ENCODE peak calls at places on chromosome 17, in five cellular contexts. N is progenitor cell of endocrine pancreas, D is GM04504, W is fibroblast of the aortic adventitia, I is NCI-H1436 treated with DMSO at 0.1 percent for 48 hours. Y is an unnamed sample.
A peak's percentile ranks its signal among the peaks of the same experiment; 100 is the strongest.

GRCh38 chr17:44552361-44552760 is 4.9 kb upstream of the FZD2 start:
- DNase-seq in N (no peak), I (no peak), D (no peak), W (no peak), Y (no peak)

GRCh38 chr17:47850692-47851573 is at the start of gene SP6:
- DNase-seq in D (no peak), N (peak; percentile 76), W (peak; percentile 36), I (no peak), Y (peak; percentile 74)

GRCh38 chr17:48644159-48644558 is 18.0 kb upstream of the HOXB9 start:
- DNase-seq in I (no peak), W (no peak), D (no peak), N (no peak), Y (no peak)

GRCh38 chr17:50638851-50639767 is 4.4 kb downstream of the ABCC3 start:
- DNase-seq in I (no peak), N (no peak), D (peak; percentile 95), W (peak; percentile 99), Y (no peak)

GRCh38 chr17:7330099-7331015 is 1.2 kb upstream of the NEURL4 start:
- DNase-seq in D (no peak), W (peak; percentile 71), I (no peak), N (peak; percentile 64), Y (peak; percentile 79)

GRCh38 chr17:2634361-2634960 is 41.0 kb downstream of the PAFAH1B1 start:
- DNase-seq in D (peak; percentile 3), W (no peak), I (no peak), N (no peak), Y (no peak)

GRCh38 chr17:32486701-32487459 is at the start of gene CDK5R1:
- DNase-seq in N (peak; percentile 73), D (no peak), W (peak; percentile 12), I (no peak), Y (peak; percentile 72)

GRCh38 chr17:38549285-38549684 is 56.5 kb downstream of the SRCIN1 start:
- DNase-seq in I (no peak), N (no peak), D (no peak), W (no peak), Y (no peak)

GRCh38 chr17:31320791-31321190 is 631 bp downstream of the EVI2A start:
- DNase-seq in I (no peak), W (peak; percentile 49), D (no peak), N (no peak), Y (no peak)

GRCh38 chr17:37791434-37791833 is 46.6 kb upstream of the HNF1B start:
- DNase-seq in W (peak; percentile 41), I (no peak), N (no peak), D (peak; percentile 50), Y (peak; percentile 27)

GRCh38 chr17:44307387-44308186 is 814 bp upstream of the RUNDC3A start:
- DNase-seq in N (no peak), W (peak; percentile 37), I (peak; percentile 34), D (no peak), Y (peak; percentile 67)

GRCh38 chr17:33292184-33292980 is 713 bp downstream of the ASIC2 start:
- DNase-seq in D (no peak), N (peak; percentile 37), W (peak; percentile 2), I (no peak), Y (peak; percentile 22)

GRCh38 chr17:45956090-45956489 is 43.0 kb upstream of the STH start:
- DNase-seq in N (no peak), D (no peak), W (no peak), I (no peak), Y (no peak)

GRCh38 chr17:73646409-73647305 is 2.4 kb upstream of the SDK2 start:
- DNase-seq in D (no peak), N (no peak), I (no peak), W (no peak), Y (no peak)

GRCh38 chr17:54992797-54993639 is 24.5 kb downstream of the STXBP4 start:
- DNase-seq in N (no peak), W (peak; percentile 74), D (peak; percentile 15), I (peak; percentile 44), Y (peak; percentile 46)

GRCh38 chr17:72407336-72408121 is 286.7 kb downstream of the SOX9 start:
- DNase-seq in N (no peak), D (peak; percentile 99), W (peak; percentile 93), I (peak; percentile 93), Y (peak; percentile 53)

GRCh38 chr17:80036715-80037477 is 454 bp downstream of the CCDC40 start:
- DNase-seq in W (no peak), D (no peak), I (no peak), N (peak; percentile 53), Y (peak; percentile 52)

GRCh38 chr17:1200440-1200839 is 20.7 kb upstream of the ABR start:
- DNase-seq in N (no peak), W (no peak), D (no peak), I (no peak), Y (no peak)

GRCh38 chr17:75131278-75132017 is at the start of gene NT5C:
- DNase-seq in N (peak; percentile 64), I (no peak), D (peak; percentile 51), W (peak; percentile 64), Y (peak; percentile 91)

GRCh38 chr17:27421111-27421510 is 35.1 kb upstream of the KSR1 start:
- DNase-seq in W (no peak), D (no peak), N (no peak), I (no peak), Y (no peak)

GRCh38 chr17:66906321-66907278 is 57.9 kb upstream of the CACNG4 start:
- DNase-seq in D (peak; percentile 42), N (peak; percentile 52), I (peak; percentile 48), W (peak; percentile 82), Y (peak; percentile 83)

GRCh38 chr17:5552841-5553240 is 31.5 kb downstream of the NLRP1 start:
- DNase-seq in W (no peak), N (no peak), D (no peak), I (no peak), Y (no peak)

GRCh38 chr17:34377078-34377823 is 14.2 kb upstream of the CCL1 start:
- DNase-seq in W (no peak), I (no peak), D (no peak), N (no peak), Y (no peak)

GRCh38 chr17:82884923-82885322 is 45.1 kb upstream of the ZNF750 start:
- DNase-seq in W (no peak), N (no peak), D (no peak), I (no peak), Y (no peak)

GRCh38 chr17:67421869-67422273 is 44.8 kb downstream of the PITPNC1 start:
- DNase-seq in D (peak; percentile 86), I (no peak), N (no peak), W (peak; percentile 94), Y (no peak)

GRCh38 chr17:16449121-16449570 is 33.8 kb downstream of the TRPV2 start:
- DNase-seq in W (peak; percentile 55), I (no peak), N (no peak), D (no peak), Y (no peak)

GRCh38 chr17:41768682-41769288 is 17.7 kb downstream of the JUP start:
- DNase-seq in N (no peak), I (no peak), D (no peak), W (no peak), Y (no peak)

GRCh38 chr17:81294512-81295030 is 536 bp downstream of the SLC38A10 start:
- DNase-seq in N (no peak), W (peak; percentile 13), D (no peak), I (no peak), Y (peak; percentile 42)

GRCh38 chr17:71251936-71252335 is 868.9 kb upstream of the SOX9 start:
- DNase-seq in D (peak; percentile 40), W (no peak), N (no peak), I (no peak), Y (no peak)

GRCh38 chr17:28807925-28808641 is 34.5 kb downstream of the FAM222B start:
- DNase-seq in D (peak; percentile 80), I (no peak), W (peak; percentile 83), N (no peak), Y (peak; percentile 5)

GRCh38 chr17:77701996-77702395 is 256.5 kb upstream of the TNRC6C start:
- DNase-seq in D (no peak), I (no peak), W (no peak), N (no peak), Y (no peak)

GRCh38 chr17:11245792-11246191 is 4.8 kb downstream of the SHISA6 start:
- DNase-seq in W (no peak), N (no peak), D (no peak), I (no peak), Y (no peak)

GRCh38 chr17:72456026-72456569 is 335.3 kb downstream of the SOX9 start:
- DNase-seq in D (no peak), W (peak; percentile 59), N (no peak), I (no peak), Y (no peak)

GRCh38 chr17:32269377-32269776 is 3.7 kb downstream of the RHBDL3 start:
- DNase-seq in N (no peak), I (no peak), D (no peak), W (no peak), Y (no peak)

GRCh38 chr17:67994827-67995567 is 1.3 kb downstream of the C17orf58 start:
- DNase-seq in D (peak; percentile 74), I (no peak), N (no peak), W (peak; percentile 82), Y (no peak)

GRCh38 chr17:51059781-51060180 is 60.9 kb downstream of the SPAG9 start:
- DNase-seq in N (no peak), W (peak; percentile 60), I (no peak), D (no peak), Y (no peak)

GRCh38 chr17:55641559-55642160 is 81.0 kb downstream of the TMEM100 start:
- DNase-seq in D (peak; percentile 29), I (no peak), W (peak; percentile 78), N (peak; percentile 20), Y (peak; percentile 56)

GRCh38 chr17:77208856-77209255 is 68.1 kb downstream of the SEC14L1 start:
- DNase-seq in I (no peak), W (no peak), D (no peak), N (no peak), Y (no peak)

Y was measured in HEK293T.